ENCODE peak calls at places on chromosomes 11 and 22, in ten cellular contexts. D, O, Y, Z, W, K, E, B, Q and N are unnamed samples.

GRCh38 chr22:36775589-36775965 is 342 bp downstream of the IFT27 start:
- ATAC-seq in D (peak), O (peak), Y (peak), Z (peak), W (peak), K (no peak), E (peak), B (peak), Q (peak), N (peak)

GRCh38 chr11:17518366-17518765 is 25.9 kb downstream of the USH1C start:
- ATAC-seq in D (no peak), O (no peak), Y (no peak), Z (no peak), W (no peak), K (no peak), E (no peak), B (no peak), Q (no peak), N (no peak)

GRCh38 chr11:20075627-20076026 is 84.6 kb downstream of the DBX1 start:
- ATAC-seq in D (no peak), O (no peak), Y (no peak), Z (no peak), W (no peak), K (no peak), E (no peak), B (no peak), Q (no peak), N (no peak)

GRCh38 chr11:72983560-72983959 is 158.6 kb downstream of the FCHSD2 start:
- ATAC-seq in D (no peak), O (no peak), Y (no peak), Z (no peak), W (no peak), K (no peak), E (no peak), B (no peak), Q (no peak), N (no peak)

GRCh38 chr11:45343988-45344387 is 57.8 kb upstream of the SYT13 start:
- ATAC-seq in D (no peak), O (no peak), Y (no peak), Z (no peak), W (no peak), K (no peak), E (no peak), B (no peak), Q (no peak), N (no peak)

GRCh38 chr11:47270331-47271271 is 668 bp downstream of the MADD start:
- ATAC-seq in D (no peak), O (no peak), Y (no peak), Z (peak), W (no peak), K (no peak), E (no peak), B (no peak), Q (peak), N (no peak)

GRCh38 chr11:88103337-88104206 is 71.7 kb downstream of the RAB38 start:
- ATAC-seq in D (peak), O (no peak), Y (no peak), Z (peak), W (peak), K (peak), E (peak), B (peak), Q (no peak), N (no peak)

GRCh38 chr11:60143768-60144167 is 39.1 kb downstream of the MS4A6A start:
- ATAC-seq in D (no peak), O (no peak), Y (no peak), Z (no peak), W (no peak), K (peak), E (no peak), B (no peak), Q (no peak), N (no peak)

GRCh38 chr11:28009383-28009782 is 98.6 kb downstream of the KIF18A start:
- ATAC-seq in D (no peak), O (no peak), Y (no peak), Z (no peak), W (no peak), K (no peak), E (no peak), B (no peak), Q (no peak), N (no peak)

GRCh38 chr11:65915101-65915820 is 3.6 kb downstream of the C11orf68 start:
- ATAC-seq in D (no peak), O (no peak), Y (no peak), Z (no peak), W (no peak), K (no peak), E (no peak), B (no peak), Q (no peak), N (no peak)

GRCh38 chr11:131883332-131883731 is 512.9 kb downstream of the NTM start:
- ATAC-seq in D (no peak), O (no peak), Y (no peak), Z (no peak), W (no peak), K (no peak), E (no peak), B (no peak), Q (no peak), N (no peak)

GRCh38 chr11:86492370-86493030 is 117.8 kb downstream of the CCDC81 start:
- ATAC-seq in D (no peak), O (peak), Y (no peak), Z (peak), W (no peak), K (peak), E (no peak), B (no peak), Q (peak), N (no peak)

GRCh38 chr11:64936539-64936938 is 846 bp upstream of the GPHA2 start:
- ATAC-seq in D (no peak), O (no peak), Y (no peak), Z (no peak), W (no peak), K (no peak), E (no peak), B (no peak), Q (no peak), N (no peak)

GRCh38 chr11:9823887-9824385 is 160.1 kb downstream of the SWAP70 start:
- ATAC-seq in D (no peak), O (no peak), Y (no peak), Z (no peak), W (no peak), K (no peak), E (no peak), B (no peak), Q (no peak), N (no peak)

GRCh38 chr11:112968988-112969714 is 7.9 kb downstream of the NCAM1 start:
- ATAC-seq in D (no peak), O (no peak), Y (no peak), Z (peak), W (no peak), K (no peak), E (no peak), B (no peak), Q (no peak), N (no peak)

GRCh38 chr22:17672417-17672991 is 33.9 kb downstream of the BCL2L13 start:
- ATAC-seq in D (no peak), O (no peak), Y (no peak), Z (no peak), W (no peak), K (peak), E (no peak), B (peak), Q (no peak), N (no peak)

GRCh38 chr11:111303476-111303875 is 5.1 kb downstream of the POU2AF3 start:
- ATAC-seq in D (peak), O (peak), Y (no peak), Z (no peak), W (no peak), K (no peak), E (peak), B (no peak), Q (peak), N (no peak)

GRCh38 chr11:12455938-12456337 is 78.6 kb downstream of the PARVA start:
- ATAC-seq in D (no peak), O (peak), Y (no peak), Z (no peak), W (no peak), K (no peak), E (no peak), B (no peak), Q (no peak), N (no peak)

GRCh38 chr11:7252683-7253213 is 1.0 kb downstream of the SYT9 start:
- ATAC-seq in D (peak), O (no peak), Y (no peak), Z (no peak), W (no peak), K (no peak), E (peak), B (peak), Q (peak), N (no peak)

GRCh38 chr22:41474878-41475451 is 6.0 kb downstream of the ACO2 start:
- ATAC-seq in D (no peak), O (no peak), Y (no peak), Z (no peak), W (no peak), K (no peak), E (no peak), B (no peak), Q (no peak), N (no peak)

GRCh38 chr11:69050592-69051380 is 2.1 kb downstream of the TPCN2 start:
- ATAC-seq in D (no peak), O (no peak), Y (no peak), Z (no peak), W (no peak), K (no peak), E (no peak), B (no peak), Q (no peak), N (no peak)

GRCh38 chr22:39952347-39952746 is 7.8 kb upstream of the TMA7B start:
- ATAC-seq in D (no peak), O (no peak), Y (no peak), Z (no peak), W (peak), K (no peak), E (no peak), B (no peak), Q (no peak), N (no peak)

GRCh38 chr22:23315341-23315917 is 135.1 kb downstream of the BCR start:
- ATAC-seq in D (peak), O (peak), Y (no peak), Z (no peak), W (no peak), K (no peak), E (peak), B (no peak), Q (peak), N (peak)

GRCh38 chr11:18633256-18634139 is 644 bp downstream of the SPTY2D1 start:
- ATAC-seq in D (no peak), O (no peak), Y (no peak), Z (no peak), W (no peak), K (peak), E (no peak), B (peak), Q (no peak), N (no peak)

GRCh38 chr11:113831314-113831713 is 44.1 kb downstream of the USP28 start:
- ATAC-seq in D (no peak), O (no peak), Y (peak), Z (no peak), W (no peak), K (no peak), E (no peak), B (no peak), Q (no peak), N (no peak)